ENCODE peak calls at places on chromosomes 12 and 14, in ten cellular contexts. P, X, F, N, J, W, G, I, U and K are unnamed samples.
A peak's percentile ranks its signal among the peaks of the same experiment; 100 is the strongest.

GRCh38 chr14:74503256-74503972 is 9.8 kb downstream of the ISCA2 start:
- DNase-seq in P (no peak), X (no peak), F (no peak), N (no peak), J (no peak), W (no peak), G (peak; percentile 17), I (no peak), U (no peak), K (no peak)

GRCh38 chr12:117936722-117937484 is 31.9 kb downstream of the KSR2 start:
- DNase-seq in P (no peak), X (no peak), F (no peak), N (no peak), J (no peak), W (no peak), G (no peak), I (no peak), U (no peak), K (no peak)

GRCh38 chr12:90013409-90013808 is 304.8 kb upstream of the ATP2B1 start:
- DNase-seq in P (no peak), X (no peak), F (no peak), N (no peak), J (no peak), W (peak; percentile 36), G (no peak), I (no peak), U (peak; percentile 16), K (no peak)

GRCh38 chr12:116142936-116143882 is 134.3 kb downstream of the MED13L start:
- DNase-seq in P (no peak), X (no peak), F (no peak), N (no peak), J (no peak), W (peak; percentile 53), G (no peak), I (no peak), U (no peak), K (peak; percentile 37)

GRCh38 chr12:101501410-101502045 is 26.4 kb downstream of the SPIC start:
- DNase-seq in P (no peak), X (no peak), F (no peak), N (no peak), J (no peak), W (peak; percentile 8), G (no peak), I (no peak), U (no peak), K (no peak)

GRCh38 chr12:55931780-55932545 is 1.0 kb downstream of the DGKA start:
- DNase-seq in P (peak; percentile 31), X (no peak), F (peak; percentile 42), N (peak; percentile 59), J (no peak), W (peak; percentile 49), G (peak; percentile 61), I (peak; percentile 74), U (no peak), K (no peak)

GRCh38 chr14:37559386-37559785 is 35.7 kb downstream of the FOXA1 start:
- DNase-seq in P (no peak), X (no peak), F (no peak), N (no peak), J (no peak), W (no peak), G (no peak), I (no peak), U (no peak), K (no peak)

GRCh38 chr14:60514378-60515243 is 5.7 kb downstream of the SIX6 start:
- DNase-seq in P (no peak), X (no peak), F (no peak), N (no peak), J (no peak), W (no peak), G (no peak), I (no peak), U (no peak), K (no peak)

GRCh38 chr12:65860584-65860983 is 36.3 kb downstream of the HMGA2 start:
- DNase-seq in P (no peak), X (no peak), F (no peak), N (no peak), J (no peak), W (peak; percentile 62), G (no peak), I (no peak), U (no peak), K (no peak)